ENCODE peak calls at places on chromosomes 1 and 21, in ten cellular contexts. Q is sigmoid colon, V is stomach, T is K562, I is esophagus muscularis mucosa, N is transverse colon, E is A549, A is tibial nerve, C is suprapubic skin, H is H1. U is an unnamed sample.

GRCh38 chr1:46812996-46813857 is 14.4 kb downstream of the CYP4B1 start:
- DNase-seq in A (no peak), I (peak), E (no peak), H (no peak), V (no peak), N (no peak), T (no peak), Q (no peak), C (no peak), U (no peak)

GRCh38 chr1:91889717-91890459 is 3.9 kb upstream of the TGFBR3 start:
- DNase-seq in E (peak), V (no peak), A (no peak), C (no peak), N (no peak), T (no peak), I (no peak), H (no peak), Q (no peak), U (no peak)

GRCh38 chr1:234163267-234163919 is 209.9 kb upstream of the COA6 start:
- DNase-seq in T (no peak), H (no peak), V (no peak), A (no peak), I (peak), Q (no peak), E (no peak), N (no peak), C (no peak), U (no peak)

GRCh38 chr1:44970317-44970716 is 16.1 kb downstream of the EIF2B3 start:
- DNase-seq in Q (no peak), I (no peak), E (no peak), T (no peak), H (no peak), C (no peak), A (no peak), V (no peak), N (no peak), U (no peak)

GRCh38 chr1:110582378-110582777 is 23.8 kb downstream of the KCNA2 start:
- DNase-seq in E (no peak), N (no peak), V (no peak), A (no peak), Q (no peak), T (no peak), C (peak), H (no peak), I (no peak), U (no peak)

GRCh38 chr1:213761845-213762407 is 225.8 kb upstream of the PROX1 start:
- DNase-seq in I (no peak), N (no peak), T (no peak), Q (no peak), H (peak), A (no peak), C (no peak), V (no peak), E (no peak), U (no peak)

GRCh38 chr21:33849839-33850238 is 65.8 kb downstream of the ATP5PO start:
- DNase-seq in I (no peak), Q (no peak), V (no peak), C (no peak), A (no peak), E (no peak), T (no peak), N (no peak), H (no peak), U (no peak)

GRCh38 chr1:77170687-77171086 is 48.5 kb downstream of the PIGK start:
- DNase-seq in A (no peak), T (no peak), H (no peak), I (no peak), C (no peak), E (no peak), V (no peak), N (no peak), Q (no peak), U (no peak)

GRCh38 chr1:209150114-209150513 is 433.4 kb upstream of the CAMK1G start:
- DNase-seq in V (no peak), A (no peak), E (no peak), N (no peak), T (no peak), I (no peak), H (no peak), C (no peak), Q (no peak), U (no peak)

GRCh38 chr1:59917026-59917784 is 9.4 kb downstream of the CYP2J2 start:
- DNase-seq in I (no peak), A (no peak), V (no peak), C (no peak), E (no peak), Q (no peak), N (no peak), H (no peak), T (no peak), U (no peak)

GRCh38 chr1:24857528-24858133 is 72.4 kb downstream of the RUNX3 start:
- DNase-seq in I (no peak), C (no peak), E (no peak), N (no peak), A (no peak), T (no peak), Q (no peak), H (no peak), V (no peak), U (no peak)

GRCh38 chr1:154829062-154829461 is 41.0 kb downstream of the KCNN3 start:
- DNase-seq in T (no peak), A (no peak), I (no peak), H (no peak), V (no peak), Q (no peak), N (no peak), C (no peak), E (no peak), U (no peak)

GRCh38 chr21:46079357-46080170 is 18.3 kb upstream of the COL6A2 start:
- DNase-seq in T (no peak), I (peak), V (peak), N (no peak), E (no peak), C (peak), H (no peak), Q (peak), A (no peak), U (peak)

GRCh38 chr1:156504062-156504813 is 3.7 kb upstream of the MEF2D start:
- DNase-seq in Q (no peak), A (no peak), N (peak), T (no peak), H (no peak), V (no peak), I (no peak), E (no peak), C (no peak), U (no peak)

GRCh38 chr1:150186789-150187559 is 37.3 kb downstream of the PLEKHO1 start:
- DNase-seq in I (no peak), H (no peak), N (no peak), E (peak), C (no peak), A (no peak), Q (no peak), V (no peak), T (peak), U (no peak)

GRCh38 chr1:208243522-208243850 is 698 bp downstream of the PLXNA2 start:
- DNase-seq in V (no peak), N (no peak), H (no peak), Q (no peak), A (no peak), E (no peak), T (no peak), C (no peak), I (no peak), U (no peak)

DNA sequence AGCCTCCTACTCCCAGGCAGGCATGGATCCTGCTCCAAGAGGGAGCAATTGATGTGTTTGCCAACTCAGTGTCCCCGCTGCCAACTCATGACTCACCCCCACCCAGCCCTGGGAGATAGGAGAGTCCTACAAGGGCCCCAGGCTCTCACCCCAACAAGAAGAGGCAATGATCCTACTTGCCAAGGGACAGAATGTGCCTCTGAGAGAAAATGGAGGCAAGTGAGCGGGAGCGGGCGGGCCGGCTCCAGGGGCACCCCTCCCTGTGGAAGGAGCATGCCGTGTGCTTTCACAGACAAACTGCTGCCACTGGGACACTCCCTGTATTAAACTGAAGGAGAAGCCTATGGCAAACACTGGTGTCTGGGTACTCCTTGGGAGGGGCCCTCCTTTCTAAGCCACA is 16.7 kb downstream of the PKP1 start:
- DNase-seq in C (no peak), T (no peak), I (no peak), H (no peak), V (peak), N (peak), E (peak), A (no peak), Q (no peak), U (no peak)
- H3K27ac ChIP-seq in C (peak), T (no peak), I (no peak), H (no peak), V (no peak), N (no peak), E (peak), A (no peak), Q (no peak), U (no peak)

DNA sequence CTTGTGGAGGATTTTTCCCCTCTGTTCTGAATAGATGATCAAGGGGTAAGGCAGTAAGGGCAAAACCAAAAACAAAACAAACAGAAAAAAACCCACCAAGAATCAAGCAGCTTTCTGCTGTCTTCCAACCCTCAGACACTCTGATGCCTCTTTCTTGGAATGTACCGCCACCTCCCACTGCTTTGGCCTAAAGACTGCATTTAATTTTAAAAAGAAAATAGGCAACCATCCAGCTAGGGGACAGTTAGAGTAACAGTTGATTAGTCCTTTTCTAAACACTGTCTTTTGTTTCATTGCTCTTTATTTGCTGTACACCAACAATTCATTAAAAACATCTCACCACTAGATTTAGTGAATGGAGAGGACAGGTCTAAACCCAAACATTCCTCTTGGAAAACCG is 21.5 kb downstream of the WLS start:
- DNase-seq in I (no peak), T (no peak), Q (no peak), N (no peak), V (no peak), E (no peak), H (no peak), C (no peak), A (no peak), U (no peak)
- TF ChIP-seq EP300 in I (no peak), T (no peak), Q (no peak), N (no peak), V (no peak), E (no peak), H (no peak), C (no peak), A (no peak), U (no peak)

GRCh38 chr1:56507925-56508522 is 71.3 kb downstream of the PLPP3 start:
- DNase-seq in T (no peak), H (no peak), A (no peak), I (no peak), V (peak), C (no peak), N (no peak), Q (no peak), E (no peak), U (no peak)

GRCh38 chr1:56508523-56508983 is 70.8 kb downstream of the PLPP3 start:
- DNase-seq in C (no peak), N (peak), E (no peak), A (peak), V (peak), H (no peak), I (no peak), Q (peak), T (no peak), U (no peak)

GRCh38 chr1:56511323-56511722 is 68.0 kb downstream of the PLPP3 start:
- DNase-seq in E (no peak), I (no peak), H (no peak), C (no peak), N (no peak), T (no peak), A (no peak), V (no peak), Q (no peak), U (no peak)

GRCh38 chr1:56510642-56511021 is 68.7 kb downstream of the PLPP3 start:
- DNase-seq in H (no peak), I (no peak), T (peak), Q (no peak), A (no peak), E (no peak), V (no peak), C (no peak), N (no peak), U (no peak)

DNA sequence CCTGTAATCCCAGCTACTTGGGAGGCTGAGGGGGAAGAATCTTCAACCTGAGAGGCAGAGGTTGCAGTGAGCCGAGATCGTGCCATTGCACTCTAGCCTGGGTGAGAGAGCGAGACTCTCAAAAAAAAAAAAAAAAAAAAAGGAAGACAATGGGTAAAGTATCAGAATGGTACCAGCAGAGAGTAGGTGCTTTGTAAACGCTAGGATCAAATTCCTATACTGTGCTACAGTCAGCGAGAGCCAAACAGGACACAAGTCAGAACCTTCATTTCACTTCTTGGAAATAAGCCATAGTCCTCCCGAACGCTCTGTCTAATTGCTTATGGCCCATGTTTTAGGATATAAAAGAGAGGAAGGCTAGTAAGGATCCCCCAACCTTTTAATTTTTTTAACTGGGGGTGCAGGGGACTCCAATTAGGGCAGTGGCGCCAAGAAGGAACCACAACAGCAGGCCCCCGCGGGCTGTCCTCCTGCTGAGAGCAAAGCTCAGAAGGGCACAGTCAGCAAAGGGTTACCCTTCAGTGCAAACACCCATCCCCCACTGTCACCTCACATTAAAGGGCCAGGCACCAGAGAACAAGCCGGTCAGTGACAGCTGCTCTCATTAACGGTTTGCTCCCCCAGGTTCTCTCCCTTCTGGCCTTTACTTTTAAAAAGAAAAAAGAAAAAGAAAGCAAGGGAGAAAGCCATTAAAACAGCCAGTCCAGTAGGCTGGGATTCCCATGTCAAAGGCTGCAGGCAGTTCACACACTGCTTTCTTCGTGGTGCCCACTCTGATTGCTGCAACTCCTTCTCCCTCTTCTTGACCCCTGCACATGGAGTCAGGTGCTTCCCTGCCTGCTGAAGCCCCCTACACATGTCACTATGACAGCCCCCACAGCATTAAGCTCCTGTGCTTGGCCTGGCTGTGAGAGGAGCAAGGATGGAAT is 69.4 kb downstream of the PLPP3 start:
- DNase-seq in A (no peak), N (no peak), Q (no peak), H (no peak), C (no peak), I (no peak), E (no peak), V (no peak), T (peak), U (no peak)
- H3K27ac ChIP-seq in A (peak), N (no peak), Q (no peak), H (no peak), C (no peak), I (no peak), E (no peak), V (peak), T (peak), U (no peak)

GRCh38 chr1:49199564-49199963 is 422.9 kb upstream of the BEND5 start:
- DNase-seq in T (no peak), E (no peak), A (no peak), C (no peak), V (no peak), I (no peak), Q (no peak), H (no peak), N (no peak), U (no peak)
- TF ChIP-seq EP300 in T (no peak), E (no peak), A (no peak), C (no peak), V (no peak), I (no peak), Q (no peak), H (no peak), N (no peak), U (no peak)

GRCh38 chr1:200969726-200970521 is 53.6 kb downstream of the KIF21B start:
- DNase-seq in N (no peak), V (no peak), I (no peak), A (no peak), Q (no peak), T (no peak), H (no peak), C (no peak), E (no peak), U (no peak)

GRCh38 chr1:200968469-200969410 is 54.8 kb downstream of the KIF21B start:
- DNase-seq in Q (no peak), E (no peak), H (no peak), V (no peak), A (no peak), T (no peak), C (no peak), N (no peak), I (no peak), U (no peak)

GRCh38 chr1:200965111-200965510 is 58.4 kb downstream of the KIF21B start:
- DNase-seq in A (no peak), I (no peak), C (peak), V (no peak), N (no peak), Q (no peak), H (no peak), E (no peak), T (no peak), U (no peak)

GRCh38 chr1:200966934-200967333 is 56.6 kb downstream of the KIF21B start:
- DNase-seq in V (no peak), E (no peak), C (no peak), A (no peak), T (no peak), I (no peak), Q (no peak), H (no peak), N (no peak), U (no peak)

DNA sequence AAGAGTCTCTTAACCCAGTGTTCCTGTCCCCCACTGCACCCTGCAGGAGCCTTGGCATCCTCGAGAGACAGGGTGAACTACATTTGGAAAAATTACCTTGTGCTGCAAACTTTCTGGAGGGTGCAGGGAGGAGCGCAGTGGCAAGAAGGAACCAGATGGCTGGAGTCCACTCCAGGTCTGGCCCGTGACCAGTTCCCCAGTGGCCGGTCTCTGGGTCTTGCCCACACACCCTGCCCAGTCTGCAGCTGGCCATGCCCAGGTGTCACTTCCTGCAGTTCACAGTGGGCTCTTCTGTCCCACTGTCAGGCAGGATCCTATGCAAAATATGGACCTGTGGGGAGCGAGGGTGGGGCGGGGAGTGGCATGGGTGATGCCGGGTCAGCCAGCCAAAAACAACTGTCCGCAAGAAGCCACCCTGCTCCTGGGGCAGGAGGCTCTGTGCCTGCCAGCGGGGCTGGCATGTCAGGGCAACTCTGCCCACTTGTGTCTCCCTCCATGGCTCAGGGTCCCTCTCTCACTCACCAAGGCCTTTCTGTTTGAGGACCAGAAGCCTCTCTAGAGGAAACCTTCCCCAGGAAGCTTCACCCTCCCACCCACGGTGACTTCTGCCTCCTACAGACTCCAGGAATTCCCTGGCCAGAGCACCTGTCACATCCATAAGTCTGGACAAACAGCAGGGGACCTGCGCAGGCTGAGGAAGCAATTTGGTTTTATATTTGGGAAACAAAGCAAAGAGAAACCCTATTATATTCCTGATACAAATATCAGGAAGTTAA is 55.6 kb downstream of the KIF21B start:
- DNase-seq in E (no peak), H (no peak), T (no peak), A (no peak), I (no peak), C (no peak), Q (no peak), V (no peak), N (no peak), U (no peak)
- H3K27ac ChIP-seq in E (peak), H (no peak), T (no peak), A (no peak), I (no peak), C (no peak), Q (no peak), V (no peak), N (no peak), U (no peak)

GRCh38 chr1:172286629-172287076 is 133.8 kb upstream of the C1orf105 start:
- DNase-seq in I (no peak), V (no peak), E (no peak), N (no peak), T (no peak), H (no peak), A (peak), Q (peak), C (no peak), U (no peak)
- TF ChIP-seq EP300 in I (no peak), V (no peak), E (no peak), N (no peak), T (no peak), H (no peak), A (no peak), Q (no peak), C (no peak), U (no peak)

GRCh38 chr1:246680696-246681127 is 43.5 kb upstream of the SCCPDH start:
- DNase-seq in H (no peak), Q (no peak), V (no peak), T (no peak), I (no peak), A (no peak), N (no peak), C (no peak), E (no peak), U (no peak)

GRCh38 chr1:246681822-246682221 is 42.4 kb upstream of the SCCPDH start:
- DNase-seq in Q (no peak), N (no peak), H (no peak), E (no peak), V (no peak), A (no peak), T (no peak), I (no peak), C (no peak), U (no peak)

GRCh38 chr1:246680180-246680579 is 44.0 kb upstream of the SCCPDH start:
- DNase-seq in A (no peak), I (no peak), Q (peak), N (no peak), V (no peak), E (no peak), C (no peak), H (no peak), T (no peak), U (no peak)

GRCh38 chr1:246683521-246683920 is 40.7 kb upstream of the SCCPDH start:
- DNase-seq in C (no peak), I (no peak), A (no peak), V (no peak), E (no peak), T (no peak), Q (no peak), N (no peak), H (no peak), U (no peak)

DNA sequence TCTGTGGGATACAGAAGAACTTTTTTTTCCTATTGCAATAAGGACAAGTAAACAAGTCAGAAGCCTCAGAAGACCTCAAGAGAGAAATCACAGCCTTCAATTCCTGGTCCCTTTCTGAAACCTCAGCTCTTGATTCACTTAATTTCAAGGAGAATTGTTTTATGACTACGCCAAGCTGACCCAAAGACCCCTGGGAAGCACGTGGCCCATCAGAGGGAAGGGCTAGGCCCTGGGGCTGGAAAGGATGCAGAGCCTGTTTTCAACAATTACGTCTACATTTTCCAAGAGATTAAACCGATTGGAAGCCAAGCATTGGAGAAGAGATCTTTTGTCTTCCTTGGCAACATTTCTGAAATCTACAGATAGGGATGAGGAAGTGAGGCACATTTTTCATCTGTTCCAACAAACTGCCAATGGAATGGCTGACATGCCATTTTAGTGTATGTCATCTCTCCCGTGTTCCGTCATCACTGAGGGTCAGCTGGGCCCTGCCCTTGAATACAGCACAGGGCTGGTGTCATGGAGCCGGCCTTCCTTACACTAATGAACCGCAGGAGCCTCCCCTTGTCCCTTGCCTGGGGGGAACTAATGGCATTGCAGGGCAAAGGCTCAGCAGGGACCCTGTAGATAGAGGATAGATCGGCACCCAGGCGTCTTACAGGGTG is 41.8 kb upstream of the SCCPDH start:
- DNase-seq in T (no peak), C (no peak), E (no peak), I (no peak), Q (no peak), N (no peak), V (no peak), H (no peak), A (no peak), U (no peak)
- H3K27ac ChIP-seq in T (no peak), C (no peak), E (no peak), I (peak), Q (peak), N (peak), V (peak), H (no peak), A (peak), U (no peak)

U was measured in ovary.